ENCODE peak calls at places on chromosomes 13 and 19, in seven cellular contexts. One of them, this sample, is unnamed.

GRCh38 chr13:58081301-58081820 is 449.8 kb downstream of the PCDH17 start:
- DNase-seq in adrenal gland: no peak
- DNase-seq in lower lobe of right lung: no peak
- DNase-seq in AG04450: no peak
- DNase-seq in CD8-positive, alpha-beta T cell: no peak
- DNase-seq in brain microvascular endothelial cell: no peak
- DNase-seq in HepG2: no peak
- DNase-seq in this sample: no peak

GRCh38 chr13:35617420-35617819 is 140.9 kb upstream of the MAB21L1 start:
- DNase-seq in adrenal gland: no peak
- DNase-seq in lower lobe of right lung: no peak
- DNase-seq in AG04450: no peak
- DNase-seq in CD8-positive, alpha-beta T cell: no peak
- DNase-seq in brain microvascular endothelial cell: no peak
- DNase-seq in HepG2: no peak
- DNase-seq in this sample: no peak

GRCh38 chr13:80047406-80047805 is 293.5 kb downstream of the SPRY2 start:
- DNase-seq in adrenal gland: no peak
- DNase-seq in lower lobe of right lung: no peak
- DNase-seq in AG04450: peak
- DNase-seq in CD8-positive, alpha-beta T cell: no peak
- DNase-seq in brain microvascular endothelial cell: peak
- DNase-seq in HepG2: no peak
- DNase-seq in this sample: no peak

GRCh38 chr13:100633461-100633860 is 41.1 kb downstream of the TMTC4 start:
- DNase-seq in adrenal gland: no peak
- DNase-seq in lower lobe of right lung: no peak
- DNase-seq in AG04450: peak
- DNase-seq in CD8-positive, alpha-beta T cell: no peak
- DNase-seq in brain microvascular endothelial cell: peak
- DNase-seq in HepG2: peak
- DNase-seq in this sample: no peak

GRCh38 chr13:73938375-73939070 is 195.7 kb downstream of the KLF12 start:
- DNase-seq in adrenal gland: no peak
- DNase-seq in lower lobe of right lung: no peak
- DNase-seq in AG04450: peak
- DNase-seq in CD8-positive, alpha-beta T cell: no peak
- DNase-seq in brain microvascular endothelial cell: peak
- DNase-seq in HepG2: no peak
- DNase-seq in this sample: no peak

GRCh38 chr19:47797996-47798903 is 6.1 kb downstream of the TPRX1 start:
- DNase-seq in adrenal gland: no peak
- DNase-seq in lower lobe of right lung: no peak
- DNase-seq in AG04450: no peak
- DNase-seq in CD8-positive, alpha-beta T cell: no peak
- DNase-seq in brain microvascular endothelial cell: no peak
- DNase-seq in HepG2: no peak
- DNase-seq in this sample: no peak

GRCh38 chr13:78595458-78595818 is 7.9 kb downstream of the POU4F1 start:
- DNase-seq in adrenal gland: no peak
- DNase-seq in lower lobe of right lung: no peak
- DNase-seq in AG04450: no peak
- DNase-seq in CD8-positive, alpha-beta T cell: no peak
- DNase-seq in brain microvascular endothelial cell: no peak
- DNase-seq in HepG2: no peak
- DNase-seq in this sample: no peak

GRCh38 chr19:38837656-38838121 is 6.1 kb upstream of the ECH1 start:
- DNase-seq in adrenal gland: no peak
- DNase-seq in lower lobe of right lung: no peak
- DNase-seq in AG04450: no peak
- DNase-seq in CD8-positive, alpha-beta T cell: no peak
- DNase-seq in brain microvascular endothelial cell: no peak
- DNase-seq in HepG2: peak
- DNase-seq in this sample: no peak

GRCh38 chr19:38528931-38529330 is 88.8 kb downstream of the MAP4K1 start:
- DNase-seq in adrenal gland: no peak
- DNase-seq in lower lobe of right lung: no peak
- DNase-seq in AG04450: no peak
- DNase-seq in CD8-positive, alpha-beta T cell: no peak
- DNase-seq in brain microvascular endothelial cell: no peak
- DNase-seq in HepG2: no peak
- DNase-seq in this sample: no peak

GRCh38 chr19:54653181-54653809 is 9.5 kb upstream of the LILRB4 start:
- DNase-seq in adrenal gland: no peak
- DNase-seq in lower lobe of right lung: no peak
- DNase-seq in AG04450: no peak
- DNase-seq in CD8-positive, alpha-beta T cell: no peak
- DNase-seq in brain microvascular endothelial cell: no peak
- DNase-seq in HepG2: peak
- DNase-seq in this sample: no peak

GRCh38 chr19:51821921-51822716 is 27.2 kb downstream of the FPR3 start:
- DNase-seq in adrenal gland: no peak
- DNase-seq in lower lobe of right lung: no peak
- DNase-seq in AG04450: no peak
- DNase-seq in CD8-positive, alpha-beta T cell: no peak
- DNase-seq in brain microvascular endothelial cell: no peak
- DNase-seq in HepG2: no peak
- DNase-seq in this sample: no peak

GRCh38 chr13:40407567-40407966 is 258.9 kb downstream of the FOXO1 start:
- DNase-seq in adrenal gland: no peak
- DNase-seq in lower lobe of right lung: no peak
- DNase-seq in AG04450: no peak
- DNase-seq in CD8-positive, alpha-beta T cell: no peak
- DNase-seq in brain microvascular endothelial cell: no peak
- DNase-seq in HepG2: no peak
- DNase-seq in this sample: no peak
- H3K27ac ChIP-seq in adrenal gland: no peak
- H3K27ac ChIP-seq in lower lobe of right lung: peak
- H3K27ac ChIP-seq in AG04450: no peak
- H3K27ac ChIP-seq in CD8-positive, alpha-beta T cell: no peak
- H3K27ac ChIP-seq in brain microvascular endothelial cell: no peak
- H3K27ac ChIP-seq in HepG2: no peak
- H3K27ac ChIP-seq in this sample: no peak

DNA sequence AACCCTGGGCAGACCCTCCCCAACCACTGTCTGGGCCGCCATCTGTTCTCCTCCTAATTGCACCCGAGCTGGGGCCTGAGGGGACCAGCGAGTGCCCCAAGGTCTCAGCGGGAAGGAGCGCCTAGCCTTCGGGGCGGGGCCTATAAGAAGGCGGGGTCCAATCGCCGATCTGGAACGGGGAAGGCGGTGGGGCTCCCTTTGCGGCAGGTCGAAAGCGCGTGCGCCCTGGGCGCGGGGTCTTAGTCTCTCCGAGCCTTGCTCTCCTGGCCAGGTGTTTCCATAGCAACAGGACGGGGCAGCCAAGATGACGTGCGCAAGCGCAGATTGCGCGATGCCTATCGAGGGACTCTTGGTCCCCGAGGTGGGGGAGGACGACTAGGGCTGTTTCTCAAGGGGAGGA is 2.8 kb downstream of the MAST1 start:
- DNase-seq in adrenal gland: peak
- DNase-seq in lower lobe of right lung: peak
- DNase-seq in AG04450: no peak
- DNase-seq in CD8-positive, alpha-beta T cell: no peak
- DNase-seq in brain microvascular endothelial cell: no peak
- DNase-seq in HepG2: no peak
- DNase-seq in this sample: no peak
- H3K4me3 ChIP-seq in adrenal gland: peak
- H3K4me3 ChIP-seq in lower lobe of right lung: peak
- H3K4me3 ChIP-seq in AG04450: peak
- H3K4me3 ChIP-seq in CD8-positive, alpha-beta T cell: no peak
- H3K4me3 ChIP-seq in brain microvascular endothelial cell: peak
- H3K4me3 ChIP-seq in HepG2: no peak
- H3K4me3 ChIP-seq in this sample: peak

GRCh38 chr13:70366720-70367119 is 258.5 kb upstream of the KLHL1 start:
- DNase-seq in adrenal gland: no peak
- DNase-seq in lower lobe of right lung: no peak
- DNase-seq in AG04450: no peak
- DNase-seq in CD8-positive, alpha-beta T cell: no peak
- DNase-seq in brain microvascular endothelial cell: no peak
- DNase-seq in HepG2: no peak
- DNase-seq in this sample: no peak
- H3K27ac ChIP-seq in adrenal gland: no peak
- H3K27ac ChIP-seq in lower lobe of right lung: no peak
- H3K27ac ChIP-seq in AG04450: no peak
- H3K27ac ChIP-seq in CD8-positive, alpha-beta T cell: no peak
- H3K27ac ChIP-seq in brain microvascular endothelial cell: no peak
- H3K27ac ChIP-seq in HepG2: no peak
- H3K27ac ChIP-seq in this sample: no peak

DNA sequence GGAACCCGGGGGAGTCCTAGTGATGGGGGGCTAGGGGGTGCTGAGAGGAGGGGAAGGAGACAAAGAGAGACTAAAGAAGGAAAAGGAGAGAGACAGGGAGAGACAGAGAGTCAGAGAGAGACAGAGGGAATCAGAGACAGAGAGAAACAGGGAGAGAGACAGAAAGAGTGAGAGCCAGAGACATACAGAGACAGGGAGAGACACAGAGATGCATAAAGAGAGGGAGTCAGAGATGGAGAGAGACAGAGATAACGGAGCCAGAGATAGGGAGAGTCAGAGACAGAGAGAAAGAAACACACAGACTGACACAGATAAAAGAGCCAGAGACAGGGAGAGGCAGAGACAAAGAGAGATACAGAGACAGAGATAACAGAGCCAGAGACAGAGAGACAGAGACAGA is 1.5 kb upstream of the TNFSF9 start:
- DNase-seq in adrenal gland: no peak
- DNase-seq in lower lobe of right lung: no peak
- DNase-seq in AG04450: no peak
- DNase-seq in CD8-positive, alpha-beta T cell: no peak
- DNase-seq in brain microvascular endothelial cell: no peak
- DNase-seq in HepG2: no peak
- DNase-seq in this sample: no peak
- H3K4me3 ChIP-seq in adrenal gland: no peak
- H3K4me3 ChIP-seq in lower lobe of right lung: no peak
- H3K4me3 ChIP-seq in AG04450: no peak
- H3K4me3 ChIP-seq in CD8-positive, alpha-beta T cell: no peak
- H3K4me3 ChIP-seq in brain microvascular endothelial cell: no peak
- H3K4me3 ChIP-seq in HepG2: no peak
- H3K4me3 ChIP-seq in this sample: no peak

DNA sequence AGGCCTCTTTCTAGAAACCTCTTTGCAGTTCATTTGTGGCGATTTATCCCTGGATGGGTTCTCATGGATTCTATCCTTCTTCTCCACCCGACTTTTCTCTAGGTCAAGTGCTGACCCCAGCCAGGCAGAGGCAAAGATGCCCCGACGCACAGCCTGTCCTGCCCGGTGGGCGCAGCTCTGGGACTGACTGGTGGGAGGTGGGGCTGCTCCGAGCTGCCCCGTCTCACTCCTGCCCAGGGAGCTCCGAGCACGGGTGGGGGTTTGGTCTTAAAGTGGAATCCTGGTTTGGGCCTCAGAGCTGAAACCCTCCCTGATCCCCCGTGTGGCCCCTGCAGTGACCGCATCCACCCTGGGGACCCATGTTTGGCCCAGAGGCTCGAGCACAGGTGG is 44.5 kb downstream of the GAS6 start:
- DNase-seq in adrenal gland: no peak
- DNase-seq in lower lobe of right lung: no peak
- DNase-seq in AG04450: no peak
- DNase-seq in CD8-positive, alpha-beta T cell: no peak
- DNase-seq in brain microvascular endothelial cell: no peak
- DNase-seq in HepG2: no peak
- DNase-seq in this sample: no peak
- H3K27ac ChIP-seq in adrenal gland: no peak
- H3K27ac ChIP-seq in lower lobe of right lung: peak
- H3K27ac ChIP-seq in AG04450: no peak
- H3K27ac ChIP-seq in CD8-positive, alpha-beta T cell: no peak
- H3K27ac ChIP-seq in brain microvascular endothelial cell: no peak
- H3K27ac ChIP-seq in HepG2: no peak
- H3K27ac ChIP-seq in this sample: peak